ENCODE peak calls at places on chromosomes 11 and 22, in eight cellular contexts. Z is transverse colon, B is stomach, N is uterus, I is body of pancreas, Y is ovary, O is HCT116, R is Peyer's patch. L is an unnamed sample.

GRCh38 chr11:96197801-96198465 is 145.1 kb downstream of the MAML2 start:
- DNase-seq in I (no peak), B (no peak), R (no peak), Y (no peak), Z (no peak), N (no peak), O (no peak), L (no peak)

GRCh38 chr11:17019231-17019630 is 5.0 kb upstream of the PLEKHA7 start:
- DNase-seq in O (no peak), N (no peak), Y (no peak), R (no peak), Z (no peak), B (no peak), I (no peak), L (no peak)

GRCh38 chr11:11978098-11978637 is 30.3 kb downstream of the DKK3 start:
- DNase-seq in N (no peak), Y (no peak), O (no peak), B (no peak), R (no peak), Z (no peak), I (no peak), L (no peak)

GRCh38 chr11:32137263-32137662 is 46.4 kb downstream of the RCN1 start:
- DNase-seq in I (no peak), R (no peak), Y (no peak), O (peak), Z (no peak), N (no peak), B (no peak), L (no peak)

GRCh38 chr11:7281083-7281482 is 29.4 kb downstream of the SYT9 start:
- DNase-seq in B (no peak), O (no peak), N (no peak), R (no peak), Y (no peak), Z (no peak), I (no peak), L (no peak)

GRCh38 chr22:44814266-44815098 is 62.1 kb downstream of the ARHGAP8 start:
- DNase-seq in B (no peak), Z (no peak), N (no peak), R (no peak), O (no peak), I (no peak), Y (no peak), L (no peak)

GRCh38 chr11:67439321-67440228 is 2.1 kb upstream of the PTPRCAP start:
- DNase-seq in N (no peak), Z (peak), O (no peak), I (peak), B (peak), R (peak), Y (peak), L (no peak)

GRCh38 chr11:60774726-60775125 is 10.4 kb upstream of the MS4A10 start:
- DNase-seq in N (no peak), O (no peak), Y (no peak), B (no peak), Z (no peak), I (no peak), R (no peak), L (no peak)

GRCh38 chr11:116696381-116696941 is 76.3 kb downstream of the BUD13 start:
- DNase-seq in R (peak), Z (no peak), I (no peak), Y (no peak), N (peak), O (no peak), B (peak), L (no peak)

GRCh38 chr11:64357904-64358535 is 942 bp upstream of the RPS6KA4 start:
- DNase-seq in Z (peak), I (no peak), O (no peak), N (no peak), Y (no peak), B (peak), R (peak), L (no peak)

GRCh38 chr11:13031349-13031748 is 22.2 kb downstream of the RASSF10 start:
- DNase-seq in I (no peak), B (no peak), O (no peak), R (no peak), Y (no peak), N (no peak), Z (no peak), L (no peak)

GRCh38 chr11:44112083-44112865 is 16.8 kb downstream of the EXT2 start:
- DNase-seq in R (no peak), O (no peak), B (no peak), Y (no peak), Z (no peak), N (no peak), I (peak), L (peak)

GRCh38 chr22:27875951-27876350 is 43.1 kb downstream of the PITPNB start:
- DNase-seq in B (no peak), R (no peak), I (no peak), Y (no peak), Z (no peak), N (no peak), O (no peak), L (no peak)

GRCh38 chr11:14300661-14301304 is 58.2 kb downstream of the RRAS2 start:
- DNase-seq in O (peak), B (peak), I (peak), Y (peak), Z (peak), R (peak), N (peak), L (peak)

GRCh38 chr22:27150530-27150909 is 493.1 kb downstream of the MIAT start:
- DNase-seq in B (no peak), Z (no peak), I (no peak), R (no peak), N (no peak), Y (no peak), O (no peak), L (no peak)

GRCh38 chr11:66051371-66051765 is 796 bp upstream of the SF3B2 start:
- DNase-seq in B (no peak), N (no peak), R (no peak), Z (no peak), O (no peak), I (no peak), Y (peak), L (no peak)

GRCh38 chr11:37972691-37973090 is 1374.7 kb upstream of the RAG2 start:
- DNase-seq in Y (no peak), I (no peak), O (no peak), R (no peak), N (no peak), B (no peak), Z (no peak), L (no peak)

GRCh38 chr11:95067042-95067827 is 516 bp downstream of the SRSF8 start:
- DNase-seq in Y (peak), O (no peak), R (peak), N (peak), B (peak), I (peak), Z (peak), L (peak)

GRCh38 chr22:35575116-35575748 is 34.6 kb downstream of the RASD2 start:
- DNase-seq in N (no peak), Y (no peak), O (no peak), I (no peak), B (no peak), Z (no peak), R (no peak), L (peak)

GRCh38 chr11:90204832-90205646 is 17.8 kb downstream of the CHORDC1 start:
- DNase-seq in O (peak), B (no peak), I (peak), N (no peak), R (peak), Z (no peak), Y (no peak), L (no peak)

GRCh38 chr11:92340839-92341238 is 116.2 kb downstream of the FAT3 start:
- DNase-seq in Y (no peak), I (no peak), R (no peak), Z (peak), O (no peak), N (no peak), B (no peak), L (no peak)

GRCh38 chr11:75428301-75428724 is 4.7 kb downstream of the KLHL35 start:
- DNase-seq in Y (peak), B (peak), R (peak), I (peak), O (no peak), N (peak), Z (peak), L (peak)

GRCh38 chr11:73233211-73233610 is 15.1 kb downstream of the P2RY2 start:
- DNase-seq in B (no peak), I (no peak), Z (no peak), R (peak), Y (no peak), O (no peak), N (peak), L (no peak)

GRCh38 chr11:113991718-113992458 is 17.0 kb downstream of the HTR3A start:
- DNase-seq in O (no peak), B (no peak), Z (no peak), R (no peak), N (no peak), I (peak), Y (no peak), L (no peak)

GRCh38 chr11:123286761-123287160 is 91.7 kb upstream of the CLMP start:
- DNase-seq in B (no peak), Z (no peak), R (no peak), O (no peak), Y (no peak), I (no peak), N (no peak), L (no peak)

GRCh38 chr11:102116453-102117205 is 6.4 kb downstream of the YAP1 start:
- DNase-seq in Y (no peak), B (no peak), N (no peak), R (no peak), I (no peak), Z (no peak), O (no peak), L (no peak)

GRCh38 chr11:14578551-14578956 is 58.4 kb upstream of the PSMA1 start:
- DNase-seq in Z (peak), I (peak), Y (no peak), B (peak), R (peak), O (no peak), N (no peak), L (no peak)

GRCh38 chr22:26642465-26643367 is 14.7 kb upstream of the MIAT start:
- DNase-seq in N (no peak), B (peak), R (peak), O (no peak), Y (no peak), I (no peak), Z (peak), L (peak)

GRCh38 chr11:68324241-68324640 is 11.8 kb downstream of the LRP5 start:
- DNase-seq in N (no peak), I (no peak), Y (no peak), Z (no peak), O (no peak), B (no peak), R (no peak), L (no peak)

GRCh38 chr11:18632841-18633240 is 1.3 kb downstream of the SPTY2D1 start:
- DNase-seq in N (no peak), Z (no peak), R (no peak), I (no peak), Y (no peak), O (no peak), B (no peak), L (no peak)

GRCh38 chr22:27639180-27640086 is 162.1 kb downstream of the MN1 start:
- DNase-seq in I (no peak), R (no peak), B (no peak), N (no peak), Y (no peak), O (no peak), Z (no peak), L (no peak)

GRCh38 chr11:133843454-133843987 is 1.8 kb downstream of the SPATA19 start:
- DNase-seq in N (no peak), Y (no peak), B (no peak), Z (no peak), O (no peak), R (no peak), I (no peak), L (no peak)

GRCh38 chr11:62501432-62501891 is 45.1 kb downstream of the AHNAK start:
- DNase-seq in I (no peak), O (no peak), N (no peak), B (peak), Y (no peak), Z (no peak), R (no peak), L (no peak)

GRCh38 chr11:68392822-68393221 is 67.7 kb upstream of the PPP6R3 start:
- DNase-seq in O (no peak), B (no peak), Z (no peak), Y (no peak), N (no peak), R (no peak), I (no peak), L (no peak)

GRCh38 chr22:35212996-35213395 is 44.3 kb upstream of the HMGXB4 start:
- DNase-seq in N (no peak), Y (no peak), O (no peak), B (no peak), R (no peak), I (no peak), Z (no peak), L (no peak)

GRCh38 chr11:26621147-26621546 is 49.1 kb upstream of the MUC15 start:
- DNase-seq in O (no peak), N (no peak), B (no peak), R (no peak), I (no peak), Y (no peak), Z (no peak), L (no peak)

GRCh38 chr11:86775342-86775741 is 25.0 kb upstream of the PRSS23 start:
- DNase-seq in N (no peak), I (no peak), B (no peak), Y (no peak), Z (no peak), R (no peak), O (no peak), L (no peak)

GRCh38 chr22:50473855-50474671 is 772 bp downstream of the SBF1 start:
- DNase-seq in Z (peak), O (no peak), I (peak), B (peak), R (no peak), Y (peak), N (no peak), L (peak)

GRCh38 chr22:50476819-50477344 is 2.0 kb upstream of the SBF1 start:
- DNase-seq in Z (no peak), R (no peak), B (no peak), Y (no peak), N (no peak), O (no peak), I (no peak), L (no peak)

GRCh38 chr22:50475652-50476002 is 792 bp upstream of the SBF1 start:
- DNase-seq in Y (no peak), Z (no peak), N (no peak), I (no peak), O (no peak), R (no peak), B (no peak), L (no peak)

GRCh38 chr22:50473088-50473487 is 1.7 kb downstream of the SBF1 start:
- DNase-seq in Z (peak), O (peak), N (no peak), R (peak), Y (no peak), B (no peak), I (no peak), L (no peak)

GRCh38 chr22:50474711-50475651 is at the start of gene SBF1:
- DNase-seq in B (peak), R (peak), Z (peak), I (peak), O (peak), Y (peak), N (peak), L (peak)
- TF ChIP-seq POLR2A in B (no peak), R (peak), Z (peak), I (peak), O (peak), Y (peak), N (peak), L (peak)

DNA sequence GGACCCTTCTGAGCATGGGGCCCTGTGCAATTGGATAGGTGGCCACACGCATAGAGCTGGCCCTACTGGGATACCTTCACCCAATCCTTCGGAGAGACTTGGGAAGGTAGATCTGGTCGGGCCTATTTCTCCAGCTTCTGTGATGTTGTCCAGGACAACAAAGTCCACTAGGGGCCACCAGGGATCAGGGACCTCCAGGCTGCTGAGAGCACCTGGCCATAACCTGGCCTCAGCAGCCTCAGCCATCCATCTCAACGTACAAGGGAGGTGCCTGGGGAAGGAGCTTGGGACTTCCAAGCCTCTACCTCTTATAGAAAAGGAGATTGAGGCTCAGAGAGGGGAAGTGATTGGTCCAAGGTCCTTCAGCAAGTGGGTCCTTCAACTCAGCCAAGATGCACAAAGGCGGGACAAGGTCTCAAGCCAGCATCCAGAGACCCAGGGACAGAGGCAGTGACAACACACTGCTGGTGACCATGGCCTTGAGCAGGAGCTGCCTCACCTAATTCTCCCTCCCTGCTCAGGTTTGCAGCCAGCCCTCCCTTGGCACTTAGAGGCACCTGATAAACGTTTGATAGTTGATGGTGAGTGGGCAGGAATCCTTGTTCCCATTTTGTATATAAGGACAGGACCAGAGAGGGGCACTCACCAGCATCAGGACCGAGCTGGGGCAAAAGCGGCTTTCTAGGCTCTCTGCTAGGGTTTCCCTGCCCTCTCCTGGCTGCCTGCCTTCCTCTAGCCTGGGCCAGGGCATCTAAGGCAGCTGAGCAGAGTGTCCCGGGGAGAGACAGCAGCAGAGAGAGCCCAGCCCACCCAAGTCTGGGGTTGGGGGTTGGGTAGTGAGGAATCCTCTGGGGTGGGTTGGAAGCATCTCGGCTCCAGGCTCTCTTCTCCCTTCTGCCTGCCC is 4.5 kb downstream of the RAC2 start:
- DNase-seq in B (no peak), R (peak), N (no peak), O (no peak), Z (peak), I (no peak), Y (no peak), L (no peak)
- H3K27ac ChIP-seq in B (no peak), R (peak), N (no peak), O (no peak), Z (no peak), I (no peak), Y (no peak), L (no peak)

GRCh38 chr11:71951741-71952310 is 23.0 kb downstream of the RNF121 start:
- DNase-seq in N (no peak), I (no peak), R (no peak), B (no peak), O (no peak), Y (no peak), Z (no peak), L (no peak)

GRCh38 chr11:71955898-71956456 is 27.1 kb downstream of the RNF121 start:
- DNase-seq in I (no peak), O (no peak), R (no peak), Y (no peak), N (no peak), Z (no peak), B (no peak), L (no peak)
- TF ChIP-seq POLR2A in I (no peak), O (no peak), R (no peak), Y (no peak), N (no peak), Z (no peak), B (no peak), L (no peak)

GRCh38 chr11:76798202-76798581 is 15.0 kb downstream of the TSKU start:
- DNase-seq in O (no peak), I (no peak), N (no peak), Y (no peak), R (no peak), B (no peak), Z (no peak), L (no peak)

GRCh38 chr11:76797341-76798201 is 14.4 kb downstream of the TSKU start:
- DNase-seq in R (no peak), B (no peak), I (no peak), N (peak), Z (no peak), Y (no peak), O (no peak), L (no peak)

GRCh38 chr11:76800466-76801200 is 17.5 kb downstream of the TSKU start:
- DNase-seq in B (no peak), Z (no peak), Y (no peak), R (no peak), I (peak), O (no peak), N (peak), L (no peak)

GRCh38 chr11:76798656-76799055 is 15.5 kb downstream of the TSKU start:
- DNase-seq in N (no peak), Z (no peak), B (no peak), O (no peak), R (no peak), I (no peak), Y (peak), L (no peak)

GRCh38 chr11:76799061-76799804 is 16.1 kb downstream of the TSKU start:
- DNase-seq in R (peak), I (peak), B (peak), Z (peak), Y (peak), O (no peak), N (peak), L (peak)
- H3K27ac ChIP-seq in R (no peak), I (peak), B (peak), Z (peak), Y (peak), O (no peak), N (peak), L (peak)

DNA sequence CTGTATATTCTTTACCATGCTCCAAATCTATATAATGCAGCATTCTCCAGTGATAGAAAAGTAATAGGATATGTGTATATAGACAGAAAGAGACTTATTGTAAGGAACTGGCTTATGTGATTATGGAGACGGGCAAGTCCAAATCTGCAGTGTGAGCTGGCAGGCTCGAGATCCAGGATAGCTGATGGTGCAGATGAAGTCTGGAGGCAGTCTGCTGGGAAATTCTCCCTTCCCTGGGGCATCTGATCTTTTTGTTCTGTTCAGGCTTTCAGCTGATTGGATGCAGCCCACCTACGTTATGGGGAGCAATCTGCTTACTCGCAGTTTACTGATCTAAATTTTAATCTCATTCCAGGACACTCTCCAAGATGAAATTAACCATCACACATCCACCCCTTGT is 73.2 kb downstream of the GRK3 start:
- DNase-seq in N (no peak), I (no peak), Z (no peak), R (no peak), O (no peak), Y (no peak), B (no peak), L (no peak)
- TF ChIP-seq POLR2A in N (no peak), I (no peak), Z (no peak), R (no peak), O (no peak), Y (no peak), B (no peak), L (no peak)